ENCODE peak calls at places on chromosome 4, in seven cellular contexts. J is GM03348; O is globus pallidus; H is kidney tubule cell; T is LNCaP clone FGC; W is activated CD8-positive, alpha-beta T cell treated with anti-CD3 and anti-CD28 coated beads, Interleukin-2, amount 10 ng/mL, durations not matched to agents 7 days and 5 days; G is head of caudate nucleus. C is an unnamed sample.

GRCh38 chr4:84309191-84309590 is 189.9 kb downstream of the NKX6-1 start:
- DNase-seq in J (no peak), O (no peak), H (no peak), T (no peak), W (no peak), G (no peak), C (no peak)

GRCh38 chr4:58749206-58749605 is 1639.0 kb upstream of the IGFBP7 start:
- DNase-seq in J (no peak), O (no peak), H (peak; percentile 6), T (peak; percentile 79), W (no peak), G (no peak), C (no peak)

GRCh38 chr4:34181891-34182290 is 2062.4 kb downstream of the ARAP2 start:
- DNase-seq in J (no peak), O (no peak), H (no peak), T (no peak), W (no peak), G (no peak), C (no peak)

GRCh38 chr4:14100349-14100748 is 472.8 kb upstream of the BOD1L1 start:
- DNase-seq in J (no peak), O (no peak), H (no peak), T (no peak), W (no peak), G (no peak), C (no peak)

GRCh38 chr4:31148990-31149389 is 428.8 kb downstream of the PCDH7 start:
- DNase-seq in J (no peak), O (no peak), H (no peak), T (no peak), W (no peak), G (no peak), C (no peak)

GRCh38 chr4:16583764-16584163 is 314.7 kb downstream of the LDB2 start:
- DNase-seq in J (no peak), O (no peak), H (peak; percentile 97), T (no peak), W (no peak), G (no peak), C (no peak)

GRCh38 chr4:87492617-87493016 is 36.6 kb downstream of the SPARCL1 start:
- DNase-seq in J (no peak), O (peak; percentile 45), H (no peak), T (peak; percentile 56), W (no peak), G (no peak), C (no peak)

GRCh38 chr4:183353557-183353956 is 31.3 kb upstream of the CLDN24 start:
- DNase-seq in J (no peak), O (no peak), H (no peak), T (no peak), W (no peak), G (no peak), C (no peak)

GRCh38 chr4:139630991-139631390 is 34.6 kb upstream of the MGST2 start:
- DNase-seq in J (no peak), O (no peak), H (no peak), T (no peak), W (no peak), G (no peak), C (no peak)

GRCh38 chr4:129355529-129355928 is 259.6 kb downstream of the C4orf33 start:
- DNase-seq in J (no peak), O (peak; percentile 48), H (peak; percentile 37), T (no peak), W (no peak), G (no peak), C (no peak)

GRCh38 chr4:40471923-40472322 is 136.8 kb downstream of the CHRNA9 start:
- DNase-seq in J (peak; percentile 38), O (no peak), H (peak; percentile 56), T (no peak), W (no peak), G (no peak), C (no peak)

GRCh38 chr4:152728343-152728742 is 48.5 kb upstream of the TMEM154 start:
- DNase-seq in J (no peak), O (no peak), H (no peak), T (no peak), W (no peak), G (no peak), C (no peak)

GRCh38 chr4:117001077-117001476 is 84.3 kb downstream of the TRAM1L1 start:
- DNase-seq in J (no peak), O (no peak), H (peak; percentile 76), T (no peak), W (no peak), G (no peak), C (no peak)

GRCh38 chr4:81032805-81033684 is 2.5 kb downstream of the BMP3 start:
- DNase-seq in J (no peak), O (no peak), H (peak; percentile 50), T (no peak), W (no peak), G (no peak), C (no peak)

GRCh38 chr4:38859501-38859900 is 2.9 kb upstream of the TLR6 start:
- DNase-seq in J (no peak), O (no peak), H (peak; percentile 68), T (no peak), W (no peak), G (no peak), C (no peak)

GRCh38 chr4:26524001-26524400 is 33.7 kb upstream of the CCKAR start:
- DNase-seq in J (no peak), O (no peak), H (no peak), T (no peak), W (no peak), G (no peak), C (no peak)

GRCh38 chr4:110959041-110959643 is 336.3 kb upstream of the PITX2 start:
- DNase-seq in J (no peak), O (no peak), H (peak; percentile 23), T (no peak), W (no peak), G (no peak), C (no peak)

GRCh38 chr4:25484243-25484721 is 107.2 kb downstream of the ANAPC4 start:
- DNase-seq in J (no peak), O (no peak), H (peak; percentile 91), T (no peak), W (no peak), G (no peak), C (no peak)

GRCh38 chr4:85825937-85826678 is 351.2 kb downstream of the ARHGAP24 start:
- DNase-seq in J (peak; percentile 52), O (peak; percentile 33), H (peak; percentile 99), T (no peak), W (no peak), G (no peak), C (no peak)

GRCh38 chr4:120691536-120691935 is 231.0 kb downstream of the PRDM5 start:
- DNase-seq in J (no peak), O (no peak), H (no peak), T (no peak), W (no peak), G (no peak), C (no peak)

GRCh38 chr4:141339966-141340365 is 119.3 kb downstream of the ZNF330 start:
- DNase-seq in J (no peak), O (no peak), H (peak; percentile 69), T (no peak), W (no peak), G (no peak), C (no peak)

GRCh38 chr4:19844436-19844835 is 407.3 kb upstream of the SLIT2 start:
- DNase-seq in J (no peak), O (no peak), H (peak; percentile 21), T (no peak), W (no peak), G (no peak), C (no peak)

GRCh38 chr4:38290360-38290759 is 330.2 kb downstream of the PTTG2 start:
- DNase-seq in J (peak; percentile 12), O (no peak), H (no peak), T (no peak), W (no peak), G (no peak), C (no peak)